ENCODE peak calls at places on chromosome 2, in six cellular contexts. E is cardiac fibroblast, Z is osteocyte, F is endothelial cell, U is SK-N-SH, Y is vagina. B is an unnamed sample.

GRCh38 chr2:150188177-150188576 is 299.3 kb downstream of the RND3 start:
- DNase-seq in E (peak; percentile 25), Z (no peak), F (no peak), U (no peak), Y (no peak), B (peak; percentile 51)

GRCh38 chr2:54372361-54372760 is 83.8 kb upstream of the SPTBN1 start:
- DNase-seq in E (no peak), Z (no peak), F (no peak), U (no peak), Y (no peak), B (no peak)

GRCh38 chr2:113273031-113273551 is 5.6 kb downstream of the PAX8 start:
- DNase-seq in E (peak; percentile 20), Z (no peak), F (peak; percentile 57), U (peak; percentile 38), Y (no peak), B (peak; percentile 3)

GRCh38 chr2:10787176-10787968 is 25.2 kb downstream of the PDIA6 start:
- DNase-seq in E (no peak), Z (peak; percentile 72), F (peak; percentile 59), U (peak; percentile 60), Y (no peak), B (peak; percentile 17)

GRCh38 chr2:8212239-8212638 is 469.6 kb upstream of the ID2 start:
- DNase-seq in E (no peak), Z (no peak), F (no peak), U (no peak), Y (no peak), B (peak; percentile 26)

GRCh38 chr2:164721425-164721824 is 100.1 kb upstream of the GRB14 start:
- DNase-seq in E (no peak), Z (no peak), F (no peak), U (no peak), Y (no peak), B (no peak)

GRCh38 chr2:119608553-119608952 is 64.3 kb downstream of the CFAP221 start:
- DNase-seq in E (no peak), Z (no peak), F (no peak), U (no peak), Y (no peak), B (no peak)

GRCh38 chr2:239942090-239942489 is 83.1 kb downstream of the NDUFA10 start:
- DNase-seq in E (no peak), Z (no peak), F (no peak), U (no peak), Y (no peak), B (no peak)

GRCh38 chr2:152500336-152500735 is 165.4 kb downstream of the FMNL2 start:
- DNase-seq in E (no peak), Z (no peak), F (no peak), U (no peak), Y (no peak), B (no peak)

GRCh38 chr2:60439219-60439974 is 114.1 kb downstream of the BCL11A start:
- DNase-seq in E (peak; percentile 6), Z (no peak), F (peak; percentile 47), U (peak; percentile 42), Y (no peak), B (peak; percentile 8)

GRCh38 chr2:46125798-46126197 is 171.4 kb upstream of the EPAS1 start:
- DNase-seq in E (no peak), Z (no peak), F (no peak), U (no peak), Y (no peak), B (no peak)

GRCh38 chr2:16021611-16022363 is 81.4 kb downstream of the MYCN start:
- DNase-seq in E (no peak), Z (no peak), F (no peak), U (no peak), Y (no peak), B (no peak)

GRCh38 chr2:146642066-146642465 is 1202.8 kb upstream of the ACVR2A start:
- DNase-seq in E (no peak), Z (no peak), F (no peak), U (no peak), Y (no peak), B (no peak)

GRCh38 chr2:153575171-153575853 is 96.8 kb upstream of the RPRM start:
- DNase-seq in E (no peak), Z (no peak), F (no peak), U (no peak), Y (no peak), B (peak; percentile 2)

GRCh38 chr2:177165731-177166711 is 46.6 kb upstream of the HNRNPA3 start:
- DNase-seq in E (peak; percentile 82), Z (no peak), F (no peak), U (no peak), Y (no peak), B (peak; percentile 11)

GRCh38 chr2:98476192-98476868 is 31.7 kb downstream of the INPP4A start:
- DNase-seq in E (no peak), Z (no peak), F (no peak), U (no peak), Y (no peak), B (peak; percentile 56)

GRCh38 chr2:239396881-239397681 is 3.7 kb downstream of the HDAC4 start:
- DNase-seq in E (no peak), Z (no peak), F (no peak), U (no peak), Y (no peak), B (no peak)

GRCh38 chr2:98736464-98736889 is 5.5 kb upstream of the MGAT4A start:
- DNase-seq in E (no peak), Z (no peak), F (no peak), U (no peak), Y (no peak), B (peak; percentile 36)

GRCh38 chr2:207796585-207797350 is 27.1 kb upstream of the FZD5 start:
- DNase-seq in E (peak; percentile 29), Z (no peak), F (no peak), U (no peak), Y (no peak), B (peak; percentile 29)

GRCh38 chr2:45910473-45911060 is 259.1 kb downstream of the PRKCE start:
- DNase-seq in E (no peak), Z (no peak), F (no peak), U (no peak), Y (no peak), B (peak; percentile 38)

GRCh38 chr2:175684466-175684865 is 317.6 kb downstream of the LNPK start:
- DNase-seq in E (no peak), Z (no peak), F (no peak), U (no peak), Y (no peak), B (no peak)

GRCh38 chr2:26691140-26691539 is 1.4 kb upstream of the KCNK3 start:
- DNase-seq in E (no peak), Z (no peak), F (no peak), U (no peak), Y (no peak), B (no peak)

GRCh38 chr2:166449439-166449838 is 44.6 kb downstream of the SCN7A start:
- DNase-seq in E (no peak), Z (no peak), F (no peak), U (no peak), Y (no peak), B (no peak)

GRCh38 chr2:142868281-142868762 is 9.1 kb upstream of the KYNU start:
- DNase-seq in E (no peak), Z (peak; percentile 91), F (no peak), U (no peak), Y (peak; percentile 90), B (peak; percentile 95)

GRCh38 chr2:70901235-70902066 is 34.2 kb upstream of the ATP6V1B1 start:
- DNase-seq in E (peak; percentile 48), Z (no peak), F (no peak), U (peak; percentile 71), Y (no peak), B (no peak)

GRCh38 chr2:19654310-19655090 is 247.3 kb downstream of the TTC32 start:
- DNase-seq in E (no peak), Z (peak; percentile 57), F (no peak), U (no peak), Y (no peak), B (peak; percentile 39)

GRCh38 chr2:173652731-173653426 is 298.2 kb downstream of the CDCA7 start:
- DNase-seq in E (peak; percentile 92), Z (no peak), F (no peak), U (no peak), Y (no peak), B (peak; percentile 98)

GRCh38 chr2:71000780-71001591 is 6.3 kb upstream of the TEX261 start:
- DNase-seq in E (peak; percentile 75), Z (peak; percentile 89), F (peak; percentile 73), U (peak; percentile 82), Y (peak; percentile 85), B (peak; percentile 64)

GRCh38 chr2:207490441-207490840 is 39.3 kb upstream of the CREB1 start:
- DNase-seq in E (no peak), Z (no peak), F (no peak), U (no peak), Y (no peak), B (no peak)

DNA sequence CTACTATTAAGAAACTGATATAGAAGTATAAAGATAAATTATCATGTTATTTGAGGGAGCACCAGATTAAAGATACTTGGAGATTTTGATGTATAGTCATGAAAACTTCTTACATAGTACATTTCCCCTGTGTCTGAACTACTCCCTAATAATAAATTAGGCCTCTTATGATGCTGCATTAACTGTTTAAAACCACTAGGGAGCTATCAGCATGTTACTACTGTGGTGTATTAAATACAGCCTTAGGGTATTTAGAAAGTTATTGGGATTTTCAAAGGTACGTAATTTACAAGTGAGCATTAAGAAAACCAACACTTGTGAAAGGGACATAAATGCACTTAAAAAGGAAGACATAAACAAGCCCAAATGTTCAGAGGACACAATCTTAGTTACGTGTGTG is 714.0 kb downstream of the EPHA4 start:
- DNase-seq in E (no peak), Z (no peak), F (no peak), U (no peak), Y (no peak), B (no peak)
- TF ChIP-seq CTCF in E (no peak), Z (no peak), F (no peak), U (no peak), Y (no peak), B (no peak)

GRCh38 chr2:184596819-184597411 is 1.4 kb upstream of the ZNF804A start:
- DNase-seq in E (peak; percentile 23), Z (no peak), F (no peak), U (no peak), Y (no peak), B (peak; percentile 27)
- TF ChIP-seq CTCF in E (no peak), Z (no peak), F (no peak), U (peak; percentile 21), Y (no peak), B (no peak)

GRCh38 chr2:29057006-29057405 is 17.3 kb downstream of the PCARE start:
- DNase-seq in E (no peak), Z (no peak), F (no peak), U (no peak), Y (no peak), B (no peak)
- TF ChIP-seq CTCF in E (no peak), Z (no peak), F (no peak), U (no peak), Y (no peak), B (no peak)

GRCh38 chr2:30226144-30227032 is 4.9 kb upstream of the LBH start:
- DNase-seq in E (peak; percentile 85), Z (no peak), F (no peak), U (no peak), Y (no peak), B (no peak)
- TF ChIP-seq CTCF in E (no peak), Z (no peak), F (no peak), U (no peak), Y (no peak), B (no peak)

DNA sequence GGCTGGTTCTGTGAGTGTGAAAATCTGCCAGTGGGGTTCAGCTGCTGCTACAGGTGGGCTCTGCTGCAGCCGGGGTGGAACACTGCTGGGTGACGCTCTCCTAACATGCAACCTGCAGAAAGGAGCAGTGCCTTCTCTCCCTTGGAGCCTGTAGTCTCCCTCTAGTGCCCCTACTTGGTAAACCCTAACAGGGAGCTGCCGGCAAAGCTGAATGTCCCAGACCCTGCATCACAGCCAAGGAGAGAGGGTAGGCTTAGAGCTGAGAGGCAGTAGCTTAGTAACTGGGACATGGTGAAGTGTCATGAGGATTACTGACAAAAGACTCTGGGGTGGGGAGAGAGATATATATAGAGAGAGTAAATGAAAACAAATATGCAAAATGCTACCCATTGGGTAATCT is 9.8 kb downstream of the NCAPH start:
- DNase-seq in E (no peak), Z (no peak), F (no peak), U (no peak), Y (no peak), B (no peak)
- TF ChIP-seq CTCF in E (peak; percentile 30), Z (peak; percentile 9), F (no peak), U (no peak), Y (no peak), B (no peak)

B was measured in MCF 10A.